ENCODE peak calls at places on chromosomes 5 and 9, in eight cellular contexts. One of them, this sample, is unnamed. For H3K36me3, the result is how much of the 10 kb centered on the place peaks cover.

GRCh38 chr9:36217256-36217968 is 26.7 kb downstream of the CLTA start:
- DNase-seq in K562: no peak
- DNase-seq in bronchial epithelial cell: no peak
- DNase-seq in left lung: no peak
- DNase-seq in neural progenitor cell: no peak
- DNase-seq in BE2C: no peak
- DNase-seq in HCT116: no peak
- DNase-seq in mucosa of descending colon: no peak
- DNase-seq in this sample: no peak

GRCh38 chr9:108813951-108814601 is 41.7 kb downstream of the ACTL7B start:
- DNase-seq in K562: no peak
- DNase-seq in bronchial epithelial cell: peak
- DNase-seq in left lung: no peak
- DNase-seq in neural progenitor cell: peak
- DNase-seq in BE2C: no peak
- DNase-seq in HCT116: peak
- DNase-seq in mucosa of descending colon: no peak
- DNase-seq in this sample: no peak

GRCh38 chr5:91850031-91850430 is 466.9 kb upstream of the ARRDC3 start:
- DNase-seq in K562: no peak
- DNase-seq in bronchial epithelial cell: peak
- DNase-seq in left lung: no peak
- DNase-seq in neural progenitor cell: no peak
- DNase-seq in BE2C: no peak
- DNase-seq in HCT116: no peak
- DNase-seq in mucosa of descending colon: no peak
- DNase-seq in this sample: no peak

GRCh38 chr5:159878988-159879471 is 37.3 kb upstream of the ADRA1B start:
- DNase-seq in K562: peak
- DNase-seq in bronchial epithelial cell: peak
- DNase-seq in left lung: peak
- DNase-seq in neural progenitor cell: peak
- DNase-seq in BE2C: peak
- DNase-seq in HCT116: no peak
- DNase-seq in mucosa of descending colon: peak
- DNase-seq in this sample: no peak

GRCh38 chr5:149581931-149582768 is 852 bp downstream of the ARHGEF37 start:
- DNase-seq in K562: no peak
- DNase-seq in bronchial epithelial cell: peak
- DNase-seq in left lung: no peak
- DNase-seq in neural progenitor cell: peak
- DNase-seq in BE2C: no peak
- DNase-seq in HCT116: no peak
- DNase-seq in mucosa of descending colon: peak
- DNase-seq in this sample: no peak

GRCh38 chr5:169788168-169788567 is 151.1 kb downstream of the DOCK2 start:
- DNase-seq in K562: no peak
- DNase-seq in bronchial epithelial cell: peak
- DNase-seq in left lung: no peak
- DNase-seq in neural progenitor cell: no peak
- DNase-seq in BE2C: no peak
- DNase-seq in HCT116: no peak
- DNase-seq in mucosa of descending colon: no peak
- DNase-seq in this sample: no peak

GRCh38 chr5:18069790-18070189 is 435.5 kb downstream of the TAF11L14 start:
- DNase-seq in K562: no peak
- DNase-seq in bronchial epithelial cell: no peak
- DNase-seq in left lung: no peak
- DNase-seq in neural progenitor cell: no peak
- DNase-seq in BE2C: no peak
- DNase-seq in HCT116: no peak
- DNase-seq in mucosa of descending colon: no peak
- DNase-seq in this sample: no peak

GRCh38 chr5:154117050-154117449 is 73.5 kb upstream of the GALNT10 start:
- DNase-seq in K562: no peak
- DNase-seq in bronchial epithelial cell: peak
- DNase-seq in left lung: no peak
- DNase-seq in neural progenitor cell: no peak
- DNase-seq in BE2C: no peak
- DNase-seq in HCT116: no peak
- DNase-seq in mucosa of descending colon: no peak
- DNase-seq in this sample: no peak

GRCh38 chr9:109780453-109781033 is 545 bp downstream of the PALM2AKAP2 start:
- DNase-seq in K562: no peak
- DNase-seq in bronchial epithelial cell: peak
- DNase-seq in left lung: no peak
- DNase-seq in neural progenitor cell: peak
- DNase-seq in BE2C: no peak
- DNase-seq in HCT116: no peak
- DNase-seq in mucosa of descending colon: no peak
- DNase-seq in this sample: no peak

GRCh38 chr5:149727336-149728035 is 2.6 kb upstream of the PPARGC1B start:
- DNase-seq in K562: no peak
- DNase-seq in bronchial epithelial cell: no peak
- DNase-seq in left lung: no peak
- DNase-seq in neural progenitor cell: no peak
- DNase-seq in BE2C: no peak
- DNase-seq in HCT116: no peak
- DNase-seq in mucosa of descending colon: no peak
- DNase-seq in this sample: no peak

GRCh38 chr5:56814361-56814962 is 887 bp upstream of the MAP3K1 start:
- DNase-seq in K562: peak
- DNase-seq in bronchial epithelial cell: no peak
- DNase-seq in left lung: peak
- DNase-seq in neural progenitor cell: peak
- DNase-seq in BE2C: peak
- DNase-seq in HCT116: no peak
- DNase-seq in mucosa of descending colon: peak
- DNase-seq in this sample: peak

GRCh38 chr5:38465045-38465444 is 91.4 kb downstream of the LIFR start:
- DNase-seq in K562: no peak
- DNase-seq in bronchial epithelial cell: no peak
- DNase-seq in left lung: no peak
- DNase-seq in neural progenitor cell: no peak
- DNase-seq in BE2C: no peak
- DNase-seq in HCT116: no peak
- DNase-seq in mucosa of descending colon: no peak
- DNase-seq in this sample: no peak

GRCh38 chr5:90878549-90879196 is 320.1 kb downstream of the ADGRV1 start:
- DNase-seq in K562: no peak
- DNase-seq in bronchial epithelial cell: peak
- DNase-seq in left lung: peak
- DNase-seq in neural progenitor cell: no peak
- DNase-seq in BE2C: no peak
- DNase-seq in HCT116: no peak
- DNase-seq in mucosa of descending colon: no peak
- DNase-seq in this sample: no peak

GRCh38 chr5:148739524-148739923 is 85.2 kb upstream of the HTR4 start:
- DNase-seq in K562: no peak
- DNase-seq in bronchial epithelial cell: no peak
- DNase-seq in left lung: no peak
- DNase-seq in neural progenitor cell: no peak
- DNase-seq in BE2C: no peak
- DNase-seq in HCT116: no peak
- DNase-seq in mucosa of descending colon: no peak
- DNase-seq in this sample: no peak

GRCh38 chr9:99368341-99369326 is 146.6 kb downstream of the SEC61B start:
- DNase-seq in K562: no peak
- DNase-seq in bronchial epithelial cell: peak
- DNase-seq in left lung: peak
- DNase-seq in neural progenitor cell: peak
- DNase-seq in BE2C: no peak
- DNase-seq in HCT116: no peak
- DNase-seq in mucosa of descending colon: no peak
- DNase-seq in this sample: peak
- H3K4me3 ChIP-seq in K562: no peak
- H3K4me3 ChIP-seq in bronchial epithelial cell: no peak
- H3K4me3 ChIP-seq in left lung: peak
- H3K4me3 ChIP-seq in neural progenitor cell: no peak
- H3K4me3 ChIP-seq in BE2C: no peak
- H3K4me3 ChIP-seq in HCT116: no peak
- H3K4me3 ChIP-seq in mucosa of descending colon: no peak
- H3K4me3 ChIP-seq in this sample: no peak

GRCh38 chr5:12274236-12274635 is 370.0 kb upstream of the CTNND2 start:
- DNase-seq in K562: no peak
- DNase-seq in bronchial epithelial cell: peak
- DNase-seq in left lung: no peak
- DNase-seq in neural progenitor cell: no peak
- DNase-seq in BE2C: no peak
- DNase-seq in HCT116: no peak
- DNase-seq in mucosa of descending colon: no peak
- DNase-seq in this sample: no peak

GRCh38 chr5:12272389-12272788 is 368.1 kb upstream of the CTNND2 start:
- DNase-seq in K562: no peak
- DNase-seq in bronchial epithelial cell: no peak
- DNase-seq in left lung: no peak
- DNase-seq in neural progenitor cell: peak
- DNase-seq in BE2C: no peak
- DNase-seq in HCT116: no peak
- DNase-seq in mucosa of descending colon: no peak
- DNase-seq in this sample: no peak

GRCh38 chr5:12270914-12271313 is 366.7 kb upstream of the CTNND2 start:
- DNase-seq in K562: no peak
- DNase-seq in bronchial epithelial cell: no peak
- DNase-seq in left lung: no peak
- DNase-seq in neural progenitor cell: no peak
- DNase-seq in BE2C: no peak
- DNase-seq in HCT116: no peak
- DNase-seq in mucosa of descending colon: no peak
- DNase-seq in this sample: no peak

GRCh38 chr5:12269164-12269563 is 364.9 kb upstream of the CTNND2 start:
- DNase-seq in K562: no peak
- DNase-seq in bronchial epithelial cell: no peak
- DNase-seq in left lung: no peak
- DNase-seq in neural progenitor cell: no peak
- DNase-seq in BE2C: no peak
- DNase-seq in HCT116: no peak
- DNase-seq in mucosa of descending colon: no peak
- DNase-seq in this sample: no peak
- H3K36me3 ChIP-seq in K562: under half
- H3K36me3 ChIP-seq in bronchial epithelial cell: under half
- H3K36me3 ChIP-seq in left lung: under half
- H3K36me3 ChIP-seq in neural progenitor cell: under half
- H3K36me3 ChIP-seq in BE2C: under half
- H3K36me3 ChIP-seq in HCT116: under half
- H3K36me3 ChIP-seq in mucosa of descending colon: under half
- H3K36me3 ChIP-seq in this sample: under half

GRCh38 chr5:138944527-138945322 is 69.6 kb upstream of the LRRTM2 start:
- DNase-seq in K562: no peak
- DNase-seq in bronchial epithelial cell: no peak
- DNase-seq in left lung: no peak
- DNase-seq in neural progenitor cell: no peak
- DNase-seq in BE2C: no peak
- DNase-seq in HCT116: no peak
- DNase-seq in mucosa of descending colon: no peak
- DNase-seq in this sample: no peak

GRCh38 chr5:138946831-138947560 is 71.9 kb upstream of the LRRTM2 start:
- DNase-seq in K562: no peak
- DNase-seq in bronchial epithelial cell: no peak
- DNase-seq in left lung: no peak
- DNase-seq in neural progenitor cell: no peak
- DNase-seq in BE2C: no peak
- DNase-seq in HCT116: no peak
- DNase-seq in mucosa of descending colon: no peak
- DNase-seq in this sample: no peak

GRCh38 chr5:138946241-138946623 is 71.1 kb upstream of the LRRTM2 start:
- DNase-seq in K562: no peak
- DNase-seq in bronchial epithelial cell: no peak
- DNase-seq in left lung: no peak
- DNase-seq in neural progenitor cell: no peak
- DNase-seq in BE2C: peak
- DNase-seq in HCT116: no peak
- DNase-seq in mucosa of descending colon: no peak
- DNase-seq in this sample: no peak

GRCh38 chr5:138943615-138944173 is 68.6 kb upstream of the LRRTM2 start:
- DNase-seq in K562: no peak
- DNase-seq in bronchial epithelial cell: no peak
- DNase-seq in left lung: no peak
- DNase-seq in neural progenitor cell: no peak
- DNase-seq in BE2C: no peak
- DNase-seq in HCT116: no peak
- DNase-seq in mucosa of descending colon: no peak
- DNase-seq in this sample: no peak

GRCh38 chr5:138945421-138946240 is 70.5 kb upstream of the LRRTM2 start:
- DNase-seq in K562: no peak
- DNase-seq in bronchial epithelial cell: no peak
- DNase-seq in left lung: no peak
- DNase-seq in neural progenitor cell: peak
- DNase-seq in BE2C: peak
- DNase-seq in HCT116: no peak
- DNase-seq in mucosa of descending colon: no peak
- DNase-seq in this sample: no peak
- TF ChIP-seq CTCF in K562: peak
- TF ChIP-seq CTCF in bronchial epithelial cell: no peak
- TF ChIP-seq CTCF in left lung: no peak
- TF ChIP-seq CTCF in neural progenitor cell: peak
- TF ChIP-seq CTCF in BE2C: peak
- TF ChIP-seq CTCF in HCT116: no peak
- TF ChIP-seq CTCF in mucosa of descending colon: no peak
- TF ChIP-seq CTCF in this sample: no peak

GRCh38 chr9:89781838-89782237 is 177.0 kb downstream of the GADD45G start:
- DNase-seq in K562: no peak
- DNase-seq in bronchial epithelial cell: no peak
- DNase-seq in left lung: peak
- DNase-seq in neural progenitor cell: no peak
- DNase-seq in BE2C: no peak
- DNase-seq in HCT116: no peak
- DNase-seq in mucosa of descending colon: no peak
- DNase-seq in this sample: peak

GRCh38 chr9:89777544-89777943 is 172.7 kb downstream of the GADD45G start:
- DNase-seq in K562: no peak
- DNase-seq in bronchial epithelial cell: no peak
- DNase-seq in left lung: no peak
- DNase-seq in neural progenitor cell: no peak
- DNase-seq in BE2C: no peak
- DNase-seq in HCT116: no peak
- DNase-seq in mucosa of descending colon: no peak
- DNase-seq in this sample: no peak

GRCh38 chr9:89779816-89780215 is 175.0 kb downstream of the GADD45G start:
- DNase-seq in K562: no peak
- DNase-seq in bronchial epithelial cell: no peak
- DNase-seq in left lung: no peak
- DNase-seq in neural progenitor cell: no peak
- DNase-seq in BE2C: no peak
- DNase-seq in HCT116: no peak
- DNase-seq in mucosa of descending colon: no peak
- DNase-seq in this sample: no peak

GRCh38 chr9:89778100-89779085 is 173.6 kb downstream of the GADD45G start:
- DNase-seq in K562: no peak
- DNase-seq in bronchial epithelial cell: no peak
- DNase-seq in left lung: no peak
- DNase-seq in neural progenitor cell: no peak
- DNase-seq in BE2C: peak
- DNase-seq in HCT116: no peak
- DNase-seq in mucosa of descending colon: no peak
- DNase-seq in this sample: no peak

DNA sequence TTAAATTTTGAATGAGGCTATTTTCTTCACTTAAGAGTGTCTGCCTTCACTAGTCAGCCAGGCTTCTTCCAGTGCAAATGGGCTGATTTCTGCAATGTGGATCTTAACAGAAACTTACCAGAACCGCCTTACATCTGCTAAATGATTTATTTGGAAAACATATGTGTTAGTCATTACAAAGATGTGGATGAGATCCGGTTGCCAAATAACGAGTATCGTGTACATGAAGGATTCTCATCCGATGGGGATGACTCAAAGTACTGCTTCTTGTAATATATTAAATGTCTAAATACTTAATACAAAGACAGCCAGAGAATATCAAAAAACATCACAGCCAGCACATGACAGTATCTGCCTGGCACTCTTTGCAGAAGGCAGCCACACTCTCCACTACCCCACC is 174.6 kb downstream of the GADD45G start:
- DNase-seq in K562: no peak
- DNase-seq in bronchial epithelial cell: no peak
- DNase-seq in left lung: no peak
- DNase-seq in neural progenitor cell: no peak
- DNase-seq in BE2C: no peak
- DNase-seq in HCT116: no peak
- DNase-seq in mucosa of descending colon: no peak
- DNase-seq in this sample: no peak
- H3K4me3 ChIP-seq in K562: no peak
- H3K4me3 ChIP-seq in bronchial epithelial cell: no peak
- H3K4me3 ChIP-seq in left lung: no peak
- H3K4me3 ChIP-seq in neural progenitor cell: no peak
- H3K4me3 ChIP-seq in BE2C: no peak
- H3K4me3 ChIP-seq in HCT116: no peak
- H3K4me3 ChIP-seq in mucosa of descending colon: no peak
- H3K4me3 ChIP-seq in this sample: no peak